ENCODE peak calls at places on chromosomes 3 and 15, in eight cellular contexts. One of them, this sample, is unnamed.

GRCh38 chr3:156264771-156265170 is 144.4 kb downstream of the KCNAB1 start:
- DNase-seq in mesenchymal stem cell: no peak
- DNase-seq in cardiac fibroblast: no peak
- DNase-seq in HS-27A: no peak
- DNase-seq in GM19239: no peak
- DNase-seq in NCI-H510A treated with DMSO at 0.1 percent for 48 hours: no peak
- DNase-seq in activated naive CD4-positive, alpha-beta T cell treated with Interleukin-2 at 50 U/mL for 16 hours: no peak
- DNase-seq in cardiac muscle cell: no peak
- DNase-seq in this sample: no peak

GRCh38 chr3:66499881-66500574 is 794 bp downstream of the LRIG1 start:
- DNase-seq in GM19239: no peak
- DNase-seq in HS-27A: no peak
- DNase-seq in cardiac muscle cell: peak
- DNase-seq in activated naive CD4-positive, alpha-beta T cell treated with Interleukin-2 at 50 U/mL for 16 hours: peak
- DNase-seq in cardiac fibroblast: peak
- DNase-seq in mesenchymal stem cell: peak
- DNase-seq in NCI-H510A treated with DMSO at 0.1 percent for 48 hours: no peak
- DNase-seq in this sample: no peak

GRCh38 chr15:94196536-94196935 is 34.8 kb upstream of the MCTP2 start:
- DNase-seq in cardiac fibroblast: no peak
- DNase-seq in cardiac muscle cell: no peak
- DNase-seq in activated naive CD4-positive, alpha-beta T cell treated with Interleukin-2 at 50 U/mL for 16 hours: no peak
- DNase-seq in NCI-H510A treated with DMSO at 0.1 percent for 48 hours: no peak
- DNase-seq in GM19239: no peak
- DNase-seq in HS-27A: no peak
- DNase-seq in mesenchymal stem cell: peak
- DNase-seq in this sample: no peak

GRCh38 chr3:178736300-178736699 is 200.1 kb downstream of the KCNMB2 start:
- DNase-seq in cardiac fibroblast: no peak
- DNase-seq in activated naive CD4-positive, alpha-beta T cell treated with Interleukin-2 at 50 U/mL for 16 hours: no peak
- DNase-seq in NCI-H510A treated with DMSO at 0.1 percent for 48 hours: no peak
- DNase-seq in HS-27A: no peak
- DNase-seq in GM19239: no peak
- DNase-seq in mesenchymal stem cell: no peak
- DNase-seq in cardiac muscle cell: no peak
- DNase-seq in this sample: no peak

GRCh38 chr15:85750319-85750806 is 44.4 kb downstream of the KLHL25 start:
- DNase-seq in mesenchymal stem cell: no peak
- DNase-seq in cardiac fibroblast: no peak
- DNase-seq in HS-27A: no peak
- DNase-seq in NCI-H510A treated with DMSO at 0.1 percent for 48 hours: no peak
- DNase-seq in GM19239: no peak
- DNase-seq in cardiac muscle cell: no peak
- DNase-seq in activated naive CD4-positive, alpha-beta T cell treated with Interleukin-2 at 50 U/mL for 16 hours: no peak
- DNase-seq in this sample: no peak

GRCh38 chr15:71437919-71438318 is 322.6 kb downstream of the THSD4 start:
- DNase-seq in HS-27A: peak
- DNase-seq in NCI-H510A treated with DMSO at 0.1 percent for 48 hours: no peak
- DNase-seq in GM19239: no peak
- DNase-seq in activated naive CD4-positive, alpha-beta T cell treated with Interleukin-2 at 50 U/mL for 16 hours: no peak
- DNase-seq in cardiac fibroblast: no peak
- DNase-seq in mesenchymal stem cell: no peak
- DNase-seq in cardiac muscle cell: no peak
- DNase-seq in this sample: no peak

GRCh38 chr15:98951004-98951403 is 56.6 kb downstream of the PGPEP1L start:
- DNase-seq in cardiac muscle cell: no peak
- DNase-seq in HS-27A: no peak
- DNase-seq in activated naive CD4-positive, alpha-beta T cell treated with Interleukin-2 at 50 U/mL for 16 hours: no peak
- DNase-seq in mesenchymal stem cell: no peak
- DNase-seq in NCI-H510A treated with DMSO at 0.1 percent for 48 hours: no peak
- DNase-seq in GM19239: no peak
- DNase-seq in cardiac fibroblast: no peak
- DNase-seq in this sample: no peak

GRCh38 chr3:175386630-175387029 is 527.5 kb downstream of the NAALADL2 start:
- DNase-seq in cardiac fibroblast: peak
- DNase-seq in activated naive CD4-positive, alpha-beta T cell treated with Interleukin-2 at 50 U/mL for 16 hours: no peak
- DNase-seq in NCI-H510A treated with DMSO at 0.1 percent for 48 hours: no peak
- DNase-seq in cardiac muscle cell: no peak
- DNase-seq in mesenchymal stem cell: peak
- DNase-seq in GM19239: no peak
- DNase-seq in HS-27A: peak
- DNase-seq in this sample: no peak

GRCh38 chr15:101455291-101455916 is 34.1 kb downstream of the PCSK6 start:
- DNase-seq in cardiac fibroblast: no peak
- DNase-seq in HS-27A: no peak
- DNase-seq in GM19239: no peak
- DNase-seq in NCI-H510A treated with DMSO at 0.1 percent for 48 hours: no peak
- DNase-seq in activated naive CD4-positive, alpha-beta T cell treated with Interleukin-2 at 50 U/mL for 16 hours: no peak
- DNase-seq in mesenchymal stem cell: peak
- DNase-seq in cardiac muscle cell: no peak
- DNase-seq in this sample: no peak

GRCh38 chr3:64867204-64867603 is 179.4 kb upstream of the ADAMTS9 start:
- DNase-seq in NCI-H510A treated with DMSO at 0.1 percent for 48 hours: no peak
- DNase-seq in HS-27A: no peak
- DNase-seq in cardiac muscle cell: no peak
- DNase-seq in activated naive CD4-positive, alpha-beta T cell treated with Interleukin-2 at 50 U/mL for 16 hours: no peak
- DNase-seq in mesenchymal stem cell: no peak
- DNase-seq in GM19239: no peak
- DNase-seq in cardiac fibroblast: no peak
- DNase-seq in this sample: no peak

GRCh38 chr3:143000525-143000924 is 845 bp upstream of the U2SURP start:
- DNase-seq in GM19239: no peak
- DNase-seq in cardiac fibroblast: peak
- DNase-seq in mesenchymal stem cell: peak
- DNase-seq in activated naive CD4-positive, alpha-beta T cell treated with Interleukin-2 at 50 U/mL for 16 hours: no peak
- DNase-seq in HS-27A: no peak
- DNase-seq in NCI-H510A treated with DMSO at 0.1 percent for 48 hours: no peak
- DNase-seq in cardiac muscle cell: no peak
- DNase-seq in this sample: peak

This sample was measured in DMS79 treated with DMSO at 0.1 percent for 48 hours.